ENCODE peak calls at places on chromosome 14, in ten cellular contexts. I is RWPE1, T is stomach, F is foreskin fibroblast, W is mesothelial cell of epicardium, P is MCF 10A, Q is SK-N-SH, J is nephron progenitor cell, C is brain microvascular endothelial cell, V is HCT116. D is an unnamed sample.
A peak's percentile ranks its signal among the peaks of the same experiment; 100 is the strongest.

GRCh38 chr14:106694638-106695393 is 1168.4 kb downstream of the TMEM121 start:
- DNase-seq in J (no peak), F (no peak), I (peak; percentile 20), T (no peak), V (no peak), Q (peak; percentile 42), C (no peak), W (no peak), P (peak; percentile 32), D (no peak)

GRCh38 chr14:104355101-104355691 is 216.8 kb downstream of the KIF26A start:
- DNase-seq in W (no peak), V (no peak), Q (no peak), J (no peak), I (no peak), C (no peak), F (no peak), P (no peak), T (no peak), D (no peak)

GRCh38 chr14:90693413-90693812 is 122.8 kb downstream of the TTC7B start:
- DNase-seq in V (no peak), P (no peak), I (no peak), C (no peak), W (no peak), T (no peak), F (no peak), J (no peak), Q (no peak), D (no peak)

GRCh38 chr14:37143500-37143874 is 28.9 kb downstream of the SLC25A21 start:
- DNase-seq in C (no peak), I (no peak), W (no peak), J (no peak), F (no peak), P (no peak), Q (no peak), V (no peak), T (no peak), D (no peak)

GRCh38 chr14:98234208-98234607 is 1037.8 kb downstream of the BCL11B start:
- DNase-seq in W (no peak), I (peak; percentile 37), F (no peak), J (no peak), P (peak; percentile 40), T (no peak), C (no peak), Q (no peak), V (no peak), D (no peak)

GRCh38 chr14:102949801-102950451 is 27.5 kb downstream of the AMN start:
- DNase-seq in W (no peak), I (no peak), Q (no peak), C (no peak), F (peak; percentile 47), T (peak; percentile 89), J (no peak), V (no peak), P (no peak), D (no peak)

GRCh38 chr14:55302770-55303472 is 31.7 kb downstream of the FBXO34 start:
- DNase-seq in P (no peak), T (no peak), V (no peak), C (no peak), F (no peak), I (no peak), Q (no peak), J (no peak), W (no peak), D (no peak)

GRCh38 chr14:21200752-21201461 is 45.0 kb upstream of the OR5AU1 start:
- DNase-seq in F (no peak), C (no peak), T (no peak), W (no peak), J (no peak), Q (no peak), I (no peak), V (no peak), P (no peak), D (no peak)

GRCh38 chr14:24368215-24368561 is 204 bp downstream of the NFATC4 start:
- DNase-seq in I (no peak), T (no peak), Q (no peak), V (no peak), J (peak; percentile 61), W (no peak), C (no peak), P (no peak), F (no peak), D (no peak)

GRCh38 chr14:99004112-99004511 is 267.9 kb downstream of the BCL11B start:
- DNase-seq in W (no peak), C (no peak), V (no peak), J (no peak), I (no peak), Q (no peak), T (no peak), P (no peak), F (no peak), D (no peak)

GRCh38 chr14:23033801-23034497 is 751 bp downstream of the PSMB5 start:
- DNase-seq in T (no peak), C (no peak), V (no peak), I (no peak), J (no peak), F (no peak), Q (no peak), P (no peak), W (no peak), D (no peak)

GRCh38 chr14:74400328-74400727 is 25.7 kb downstream of the SYNDIG1L start:
- DNase-seq in I (no peak), Q (no peak), V (peak; percentile 4), T (no peak), C (peak; percentile 1), P (no peak), J (no peak), F (peak; percentile 19), W (no peak), D (peak; percentile 4)
- TF ChIP-seq CTCF in I (no peak), Q (no peak), V (no peak), T (no peak), C (peak; percentile 43), P (no peak), J (no peak), F (peak; percentile 20), W (no peak), D (peak; percentile 49)

DNA sequence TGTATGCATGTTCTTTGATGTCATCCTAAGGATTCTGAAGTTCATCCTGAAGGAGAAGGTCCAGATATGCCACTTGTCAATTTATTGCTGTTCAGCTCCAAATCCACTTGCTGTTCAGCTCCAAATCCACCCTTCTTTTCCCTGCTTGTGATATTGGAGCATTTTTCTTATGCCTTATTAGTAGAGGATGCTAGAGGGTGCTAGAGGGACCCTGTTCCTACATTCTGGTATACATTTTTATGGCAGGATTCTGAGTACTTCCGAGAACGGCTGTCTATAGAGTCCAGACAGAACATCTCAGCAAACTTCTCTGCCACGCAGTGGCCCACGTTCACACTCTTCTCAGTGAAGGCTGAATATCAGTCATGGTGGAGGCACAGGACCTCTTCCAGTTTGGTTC is 406.7 kb downstream of the NOVA1 start:
- DNase-seq in C (no peak), V (no peak), I (no peak), T (no peak), W (no peak), P (no peak), J (no peak), Q (no peak), F (no peak), D (no peak)
- TF ChIP-seq CTCF in C (no peak), V (no peak), I (no peak), T (no peak), W (no peak), P (no peak), J (no peak), Q (peak; percentile 32), F (no peak), D (no peak)

DNA sequence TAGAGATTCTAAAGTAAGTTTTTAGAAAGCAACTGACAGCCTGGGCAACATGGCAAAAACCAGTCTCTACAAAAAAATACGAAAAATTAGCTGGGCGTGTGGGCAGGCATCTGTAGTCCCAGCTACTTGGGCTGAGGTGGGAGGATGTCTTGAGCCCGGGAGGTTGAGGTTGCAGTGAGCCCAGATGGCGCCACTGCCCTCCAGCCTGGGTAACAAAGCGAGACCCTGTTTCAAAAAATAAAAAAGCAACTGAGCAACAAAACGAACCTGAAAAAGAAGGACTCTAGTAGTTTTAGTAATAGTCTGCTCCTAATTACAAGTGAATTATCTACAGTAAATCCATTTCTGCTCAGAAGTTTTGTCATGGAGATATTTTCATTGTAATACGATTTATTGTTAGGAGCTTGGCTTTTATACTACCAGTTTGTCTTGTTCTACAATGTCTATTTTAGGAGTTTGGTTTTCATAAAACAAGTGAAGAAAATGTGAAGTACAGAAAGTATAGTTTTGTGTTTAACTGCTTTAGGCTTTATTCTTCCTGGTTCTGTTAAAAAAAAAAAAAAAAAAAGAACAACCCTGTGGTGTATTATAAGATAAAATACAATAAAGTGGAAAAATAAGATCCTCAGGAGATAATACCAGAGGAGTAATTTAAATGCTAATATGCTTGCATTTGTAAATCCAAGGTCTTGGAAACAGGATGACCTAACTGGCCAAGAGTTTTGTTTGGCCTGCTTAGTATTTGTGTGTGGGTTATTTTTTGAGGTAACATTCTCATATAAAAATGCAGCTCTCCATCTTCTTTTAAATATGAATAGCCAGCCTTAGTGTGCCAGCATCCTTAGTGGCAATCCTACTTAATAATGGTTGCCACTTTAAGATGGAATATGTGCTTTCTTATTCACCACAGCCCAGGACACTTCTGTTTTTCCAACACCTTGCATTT is 2.8 kb downstream of the TMX1 start:
- DNase-seq in I (no peak), V (no peak), F (no peak), J (peak; percentile 18), W (no peak), P (no peak), Q (no peak), T (no peak), C (no peak), D (no peak)
- TF ChIP-seq CTCF in I (no peak), V (peak; percentile 13), F (no peak), J (no peak), W (no peak), P (no peak), Q (peak; percentile 30), T (no peak), C (peak; percentile 17), D (peak; percentile 22)

GRCh38 chr14:78359581-78359980 is 189.4 kb downstream of the NRXN3 start:
- DNase-seq in W (no peak), F (no peak), V (no peak), C (no peak), Q (no peak), T (no peak), P (no peak), I (no peak), J (no peak), D (no peak)

GRCh38 chr14:78367355-78367754 is 197.2 kb downstream of the NRXN3 start:
- DNase-seq in V (no peak), P (no peak), J (no peak), C (no peak), F (no peak), I (no peak), W (no peak), T (no peak), Q (no peak), D (no peak)

GRCh38 chr14:78358631-78359030 is 188.5 kb downstream of the NRXN3 start:
- DNase-seq in I (no peak), V (no peak), F (no peak), P (no peak), W (no peak), Q (no peak), C (no peak), T (no peak), J (no peak), D (no peak)

DNA sequence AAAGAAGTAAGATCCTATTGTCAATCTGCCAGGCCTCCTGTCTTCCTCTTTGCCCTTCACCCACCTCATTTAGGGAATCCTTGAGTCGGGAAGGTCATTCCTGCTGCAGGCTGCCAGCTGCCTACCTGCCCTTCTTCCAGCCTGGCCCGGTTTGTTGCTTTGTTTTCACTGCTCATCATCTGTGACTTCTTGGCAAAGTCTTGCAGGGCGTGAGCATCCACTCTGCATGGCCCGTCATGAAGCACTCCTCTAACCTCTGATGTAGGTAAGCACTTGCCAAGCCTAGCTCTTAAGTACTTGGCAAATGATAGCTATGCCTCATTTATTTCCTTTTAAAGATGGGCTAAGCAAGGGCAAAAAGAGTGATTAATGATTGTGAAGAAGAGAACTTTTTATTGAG is 192.8 kb downstream of the NRXN3 start:
- DNase-seq in J (no peak), T (no peak), V (no peak), I (no peak), P (no peak), W (no peak), F (no peak), Q (no peak), C (no peak), D (no peak)
- TF ChIP-seq CTCF in J (no peak), T (no peak), V (no peak), I (no peak), P (no peak), W (no peak), F (no peak), Q (no peak), C (no peak), D (no peak)

D was measured in HFFc6.